ENCODE peak calls at places on chromosomes 2 and 18, in four cellular contexts. V is GM23248, B is HCT116, Z is PC-3. C is an unnamed sample. For H3K4me1, the result is how much of the 10 kb centered on the place peaks cover.

GRCh38 chr2:189959450-189959849 is 103.1 kb downstream of the MSTN start:
- DNase-seq in V (no peak), B (no peak), Z (no peak), C (no peak)

GRCh38 chr2:12705230-12705629 is 11.5 kb upstream of the TRIB2 start:
- DNase-seq in V (no peak), B (no peak), Z (no peak), C (no peak)

GRCh38 chr2:175228179-175228578 is 46.7 kb upstream of the ATP5MC3 start:
- DNase-seq in V (no peak), B (no peak), Z (no peak), C (no peak)

GRCh38 chr2:201363857-201364560 is 6.9 kb upstream of the FLACC1 start:
- DNase-seq in V (peak), B (peak), Z (peak), C (peak)

GRCh38 chr18:9708882-9709877 is 1.1 kb downstream of the RAB31 start:
- DNase-seq in V (peak), B (no peak), Z (no peak), C (peak)

GRCh38 chr2:175233135-175233719 is 51.7 kb upstream of the ATP5MC3 start:
- DNase-seq in V (peak), B (no peak), Z (peak), C (peak)

GRCh38 chr2:128786296-128786695 is 467.6 kb upstream of the HS6ST1 start:
- DNase-seq in V (peak), B (no peak), Z (no peak), C (no peak)

GRCh38 chr2:174012347-174013309 is 47.5 kb upstream of the SP3 start:
- DNase-seq in V (peak), B (no peak), Z (no peak), C (peak)

GRCh38 chr18:62881509-62882016 is 166.2 kb downstream of the PHLPP1 start:
- DNase-seq in V (peak), B (peak), Z (peak), C (no peak)

GRCh38 chr2:207861789-207862188 is 92.1 kb upstream of the FZD5 start:
- DNase-seq in V (no peak), B (no peak), Z (no peak), C (no peak)

GRCh38 chr2:173326806-173327205 is 27.9 kb upstream of the CDCA7 start:
- DNase-seq in V (peak), B (no peak), Z (no peak), C (no peak)

GRCh38 chr2:222844323-222844722 is 16.5 kb upstream of the ACSL3 start:
- DNase-seq in V (peak), B (peak), Z (peak), C (no peak)

GRCh38 chr2:204470178-204470620 is 75.1 kb upstream of the PARD3B start:
- DNase-seq in V (no peak), B (no peak), Z (no peak), C (no peak)

GRCh38 chr18:78246041-78246440 is 733.6 kb upstream of the SALL3 start:
- DNase-seq in V (no peak), B (no peak), Z (no peak), C (no peak)

GRCh38 chr18:62452280-62452824 is 70.5 kb upstream of the ZCCHC2 start:
- DNase-seq in V (peak), B (no peak), Z (peak), C (peak)

GRCh38 chr18:21741511-21742322 is 1.1 kb downstream of the MIB1 start:
- DNase-seq in V (peak), B (no peak), Z (no peak), C (peak)

GRCh38 chr2:58448065-58448507 is 207.0 kb upstream of the FANCL start:
- DNase-seq in V (peak), B (peak), Z (peak), C (peak)

GRCh38 chr2:26584656-26585055 is 56.5 kb downstream of the CIB4 start:
- DNase-seq in V (no peak), B (no peak), Z (no peak), C (no peak)

GRCh38 chr2:175251425-175252041 is 70.0 kb upstream of the ATP5MC3 start:
- DNase-seq in V (peak), B (peak), Z (peak), C (peak)

GRCh38 chr2:120486441-120486840 is 140.5 kb downstream of the INHBB start:
- DNase-seq in V (no peak), B (no peak), Z (no peak), C (no peak)

DNA sequence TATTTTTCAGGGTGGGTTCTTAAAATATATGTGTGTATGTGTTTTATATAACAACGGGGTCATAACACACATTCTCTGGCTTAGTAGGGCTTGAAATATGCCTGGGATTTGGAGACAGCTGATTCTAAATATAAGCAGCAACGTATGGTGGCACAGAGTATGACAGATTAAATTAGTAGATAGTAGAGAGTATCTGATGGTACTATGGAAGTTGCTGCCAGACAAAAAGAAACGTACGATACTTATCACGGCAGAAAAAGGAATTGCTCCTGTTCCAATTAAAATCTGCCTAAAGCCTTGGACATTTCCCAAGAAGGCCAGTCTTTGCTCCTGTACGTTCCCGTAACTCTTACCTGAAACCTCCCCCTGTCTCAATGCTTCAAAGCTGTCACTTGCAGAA is 607.9 kb upstream of the ID2 start:
- DNase-seq in V (no peak), B (no peak), Z (no peak), C (no peak)
- TF ChIP-seq EZH2phosphoT487 in V (no peak), B (no peak), Z (no peak), C (no peak)

DNA sequence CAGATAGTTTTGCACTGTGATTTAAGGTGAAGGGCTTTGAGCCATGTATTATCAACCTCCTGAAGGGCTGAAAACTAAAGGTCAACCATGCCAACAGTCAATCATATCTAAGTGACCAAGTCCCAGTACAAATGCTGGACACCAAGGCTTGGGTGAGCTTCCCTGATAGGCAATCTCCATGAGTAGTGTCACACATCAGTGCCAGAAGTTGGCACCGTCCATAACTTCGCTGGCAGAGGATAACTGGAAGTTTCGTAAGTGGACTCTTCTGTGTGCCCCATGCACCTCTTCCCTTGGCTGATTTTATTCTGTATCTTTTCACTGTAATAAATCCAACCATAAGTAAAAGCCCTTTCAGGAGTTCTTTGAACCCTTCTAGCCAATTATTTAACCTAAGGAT is 13.2 kb downstream of the REV1 start:
- DNase-seq in V (no peak), B (no peak), Z (no peak), C (no peak)
- H3K4me1 ChIP-seq in V (under half), B (under half), Z (half or more), C (half or more)

DNA sequence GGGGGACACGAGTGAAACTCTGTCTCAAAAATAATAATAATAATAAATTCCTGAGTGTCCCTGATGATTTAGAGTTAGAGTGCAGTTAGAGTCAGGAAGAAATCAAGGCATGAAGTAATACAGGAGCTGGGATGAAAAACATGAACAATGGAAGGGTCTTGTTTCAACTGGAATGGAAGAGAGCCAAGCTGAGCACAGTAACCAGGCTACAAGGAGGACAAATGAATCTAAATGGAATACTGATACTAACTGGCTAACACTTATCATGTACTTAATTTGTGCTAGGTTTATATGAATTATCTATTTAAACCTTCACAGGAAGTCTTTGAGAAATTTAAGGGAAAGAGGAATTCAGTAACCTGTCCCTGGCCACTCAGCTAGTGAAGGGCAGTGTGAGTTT is 38.8 kb upstream of the PSME4 start:
- DNase-seq in V (no peak), B (no peak), Z (no peak), C (no peak)
- H3K4me2 ChIP-seq in V (no peak), B (no peak), Z (no peak), C (no peak)

GRCh38 chr2:149825473-149825872 is 237.9 kb upstream of the MMADHC start:
- DNase-seq in V (no peak), B (no peak), Z (no peak), C (no peak)
- TF ChIP-seq EZH2phosphoT487 in V (no peak), B (no peak), Z (no peak), C (no peak)